ENCODE peak calls at places on chromosome 9, in six cellular contexts. Z is IMR-90, L is neuronal stem cell, U is H9, S is mesenchymal stem cell, E is trophoblast cell. F is an unnamed sample.

GRCh38 chr9:78296893-78297671 is at the start of gene PSAT1:
- DNase-seq in Z (peak), L (peak), U (peak), S (peak), E (peak), F (peak)

GRCh38 chr9:130150779-130151381 is 21.3 kb upstream of the NCS1 start:
- DNase-seq in Z (peak), L (no peak), U (no peak), S (peak), E (peak), F (no peak)

GRCh38 chr9:116152390-116152789 is 1.2 kb upstream of the PAPPA start:
- DNase-seq in Z (peak), L (no peak), U (no peak), S (no peak), E (no peak), F (no peak)

GRCh38 chr9:101574773-101575333 is 19.9 kb downstream of the PPP3R2 start:
- DNase-seq in Z (no peak), L (no peak), U (no peak), S (no peak), E (no peak), F (no peak)

GRCh38 chr9:76135902-76136301 is 245.4 kb downstream of the PCSK5 start:
- DNase-seq in Z (no peak), L (no peak), U (no peak), S (no peak), E (no peak), F (no peak)

GRCh38 chr9:121634329-121634784 is 17.1 kb upstream of the DAB2IP start:
- DNase-seq in Z (no peak), L (no peak), U (no peak), S (no peak), E (no peak), F (no peak)

GRCh38 chr9:14438232-14438966 is 124.5 kb upstream of the NFIB start:
- DNase-seq in Z (peak), L (no peak), U (no peak), S (no peak), E (no peak), F (no peak)

GRCh38 chr9:72476100-72476499 is 45.3 kb upstream of the TMC1 start:
- DNase-seq in Z (no peak), L (no peak), U (no peak), S (no peak), E (peak), F (no peak)

GRCh38 chr9:107174441-107174840 is 108.6 kb upstream of the RAD23B start:
- DNase-seq in Z (no peak), L (no peak), U (no peak), S (peak), E (peak), F (no peak)

GRCh38 chr9:132301521-132301920 is 53.3 kb downstream of the SETX start:
- DNase-seq in Z (no peak), L (no peak), U (no peak), S (no peak), E (no peak), F (no peak)

GRCh38 chr9:89513836-89514235 is 15.9 kb upstream of the SEMA4D start:
- DNase-seq in Z (no peak), L (no peak), U (no peak), S (no peak), E (no peak), F (no peak)

GRCh38 chr9:70563010-70563409 is 148.6 kb upstream of the KLF9 start:
- DNase-seq in Z (no peak), L (no peak), U (no peak), S (no peak), E (no peak), F (no peak)

GRCh38 chr9:70559102-70559501 is 144.6 kb upstream of the KLF9 start:
- DNase-seq in Z (no peak), L (no peak), U (no peak), S (no peak), E (no peak), F (no peak)

GRCh38 chr9:70563437-70564204 is 149.2 kb upstream of the KLF9 start:
- DNase-seq in Z (peak), L (no peak), U (no peak), S (peak), E (peak), F (no peak)

GRCh38 chr9:70561805-70562395 is 147.4 kb upstream of the KLF9 start:
- DNase-seq in Z (peak), L (no peak), U (no peak), S (peak), E (no peak), F (no peak)

DNA sequence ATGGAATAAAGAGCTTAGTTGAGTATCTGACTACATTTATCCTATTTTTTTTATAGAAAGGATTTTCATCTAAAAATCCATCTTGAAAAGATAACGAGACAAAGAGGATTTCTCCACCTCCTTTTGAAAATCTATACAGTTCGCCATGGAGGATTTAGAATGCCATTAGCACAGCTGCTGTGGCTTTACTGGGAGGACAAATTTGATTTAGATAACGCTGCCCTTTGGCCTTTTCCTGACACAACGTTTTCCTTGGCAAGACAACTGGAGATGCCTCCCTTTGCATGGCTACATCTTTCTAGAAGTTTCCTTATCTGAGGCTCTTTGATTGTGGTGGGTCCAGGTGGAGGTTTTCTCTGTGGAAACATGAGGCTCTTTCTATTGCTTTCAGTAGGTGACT is 146.7 kb upstream of the KLF9 start:
- DNase-seq in Z (no peak), L (no peak), U (no peak), S (no peak), E (no peak), F (no peak)
- H4K91ac ChIP-seq in Z (peak), L (no peak), U (no peak), S (no peak), E (no peak), F (no peak)

GRCh38 chr9:122949696-122950095 is 8.9 kb downstream of the RABGAP1 start:
- DNase-seq in Z (peak), L (no peak), U (no peak), S (no peak), E (peak), F (no peak)
- H4K91ac ChIP-seq in Z (no peak), L (no peak), U (no peak), S (no peak), E (no peak), F (no peak)

GRCh38 chr9:123798203-123798602 is 131.7 kb downstream of the DENND1A start:
- DNase-seq in Z (no peak), L (no peak), U (no peak), S (no peak), E (no peak), F (no peak)
- H4K91ac ChIP-seq in Z (no peak), L (no peak), U (no peak), S (no peak), E (no peak), F (no peak)

DNA sequence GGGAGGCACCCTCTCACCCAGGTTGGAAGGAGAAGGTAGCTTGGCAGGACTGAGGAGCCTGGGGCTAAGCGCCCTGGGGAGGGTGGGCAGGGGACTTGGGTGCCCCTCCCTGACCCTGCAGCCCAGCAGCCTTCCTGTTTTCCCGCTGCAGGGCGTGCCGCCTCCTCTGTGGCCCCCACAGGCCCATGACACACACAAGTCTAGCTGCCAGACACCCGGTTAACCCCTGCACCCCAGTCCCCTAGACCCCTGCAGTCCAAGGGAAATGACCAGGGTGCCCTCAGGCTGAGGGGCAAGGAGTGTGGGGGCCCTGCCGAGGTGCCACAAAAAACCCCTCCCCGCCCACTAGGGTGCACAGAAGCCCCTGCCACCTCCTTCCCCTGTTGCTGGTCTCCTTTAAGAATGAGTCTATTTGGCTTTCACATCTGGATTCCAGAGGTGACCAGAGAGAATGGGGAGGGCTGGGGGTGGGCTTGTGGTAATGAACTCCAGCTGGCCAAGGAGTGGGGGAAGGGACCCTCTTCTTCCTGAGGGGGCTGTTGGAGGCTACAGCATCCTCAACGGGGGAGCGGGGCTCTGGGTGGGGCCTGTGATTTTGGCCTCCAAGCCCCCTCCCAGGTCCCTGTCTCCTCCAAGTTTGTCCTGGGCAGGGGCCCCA is 32.9 kb downstream of the GOLGA2 start:
- DNase-seq in Z (no peak), L (no peak), U (no peak), S (no peak), E (no peak), F (no peak)
- H4K91ac ChIP-seq in Z (no peak), L (no peak), U (no peak), S (no peak), E (no peak), F (no peak)

F was measured in H1.